ENCODE peak calls at places on chromosomes 4 and X, in seven cellular contexts. One of them, this sample, is unnamed.

GRCh38 chr4:21765810-21766407 is 182.7 kb downstream of the KCNIP4 start:
- DNase-seq in substantia nigra: no peak
- DNase-seq in NCI-H345: peak
- DNase-seq in ELR: peak
- DNase-seq in testis: peak
- DNase-seq in GM12865: peak
- DNase-seq in stromal cell of bone marrow: no peak
- DNase-seq in this sample: peak

GRCh38 chrX:101676571-101676970 is 16.9 kb upstream of the ARMCX2 start:
- DNase-seq in substantia nigra: no peak
- DNase-seq in NCI-H345: no peak
- DNase-seq in ELR: no peak
- DNase-seq in testis: no peak
- DNase-seq in GM12865: peak
- DNase-seq in stromal cell of bone marrow: no peak
- DNase-seq in this sample: no peak

GRCh38 chrX:38937400-38937799 is 136.1 kb downstream of the MID1IP1 start:
- DNase-seq in substantia nigra: no peak
- DNase-seq in NCI-H345: no peak
- DNase-seq in ELR: no peak
- DNase-seq in testis: peak
- DNase-seq in GM12865: no peak
- DNase-seq in stromal cell of bone marrow: no peak
- DNase-seq in this sample: no peak

GRCh38 chrX:54891573-54891972 is 29.1 kb upstream of the TRO start:
- DNase-seq in substantia nigra: no peak
- DNase-seq in NCI-H345: peak
- DNase-seq in ELR: peak
- DNase-seq in testis: peak
- DNase-seq in GM12865: peak
- DNase-seq in stromal cell of bone marrow: peak
- DNase-seq in this sample: peak

GRCh38 chr4:181030961-181031360 is 1212.2 kb upstream of the TENM3 start:
- DNase-seq in substantia nigra: no peak
- DNase-seq in NCI-H345: no peak
- DNase-seq in ELR: peak
- DNase-seq in testis: no peak
- DNase-seq in GM12865: no peak
- DNase-seq in stromal cell of bone marrow: peak
- DNase-seq in this sample: peak

GRCh38 chr4:56468097-56468422 is 643 bp downstream of the SRP72 start:
- DNase-seq in substantia nigra: no peak
- DNase-seq in NCI-H345: peak
- DNase-seq in ELR: peak
- DNase-seq in testis: peak
- DNase-seq in GM12865: peak
- DNase-seq in stromal cell of bone marrow: no peak
- DNase-seq in this sample: peak

GRCh38 chr4:177320721-177321120 is 11.0 kb downstream of the NEIL3 start:
- DNase-seq in substantia nigra: no peak
- DNase-seq in NCI-H345: no peak
- DNase-seq in ELR: no peak
- DNase-seq in testis: no peak
- DNase-seq in GM12865: no peak
- DNase-seq in stromal cell of bone marrow: no peak
- DNase-seq in this sample: no peak

GRCh38 chr4:86184216-86184915 is 175.5 kb downstream of the MAPK10 start:
- DNase-seq in substantia nigra: no peak
- DNase-seq in NCI-H345: no peak
- DNase-seq in ELR: no peak
- DNase-seq in testis: no peak
- DNase-seq in GM12865: no peak
- DNase-seq in stromal cell of bone marrow: peak
- DNase-seq in this sample: no peak

GRCh38 chr4:126427781-126428360 is 1113.1 kb downstream of the FAT4 start:
- DNase-seq in substantia nigra: no peak
- DNase-seq in NCI-H345: no peak
- DNase-seq in ELR: no peak
- DNase-seq in testis: no peak
- DNase-seq in GM12865: no peak
- DNase-seq in stromal cell of bone marrow: no peak
- DNase-seq in this sample: no peak

GRCh38 chrX:155535866-155536265 is 76.9 kb downstream of the TMLHE start:
- DNase-seq in substantia nigra: no peak
- DNase-seq in NCI-H345: no peak
- DNase-seq in ELR: peak
- DNase-seq in testis: no peak
- DNase-seq in GM12865: no peak
- DNase-seq in stromal cell of bone marrow: no peak
- DNase-seq in this sample: peak

GRCh38 chr4:122861544-122861943 is 34.9 kb downstream of the FGF2 start:
- DNase-seq in substantia nigra: no peak
- DNase-seq in NCI-H345: no peak
- DNase-seq in ELR: no peak
- DNase-seq in testis: no peak
- DNase-seq in GM12865: no peak
- DNase-seq in stromal cell of bone marrow: no peak
- DNase-seq in this sample: no peak

GRCh38 chrX:1464282-1465131 is 11.8 kb upstream of the ASMTL start:
- DNase-seq in substantia nigra: no peak
- DNase-seq in NCI-H345: no peak
- DNase-seq in ELR: no peak
- DNase-seq in testis: peak
- DNase-seq in GM12865: no peak
- DNase-seq in stromal cell of bone marrow: no peak
- DNase-seq in this sample: no peak

GRCh38 chr4:157185363-157185762 is 35.2 kb upstream of the GRIA2 start:
- DNase-seq in substantia nigra: no peak
- DNase-seq in NCI-H345: no peak
- DNase-seq in ELR: no peak
- DNase-seq in testis: no peak
- DNase-seq in GM12865: no peak
- DNase-seq in stromal cell of bone marrow: no peak
- DNase-seq in this sample: no peak

GRCh38 chrX:152861116-152861515 is 30.3 kb downstream of the NSDHL start:
- DNase-seq in substantia nigra: no peak
- DNase-seq in NCI-H345: no peak
- DNase-seq in ELR: no peak
- DNase-seq in testis: no peak
- DNase-seq in GM12865: no peak
- DNase-seq in stromal cell of bone marrow: no peak
- DNase-seq in this sample: no peak

GRCh38 chrX:51891821-51892551 is 1.4 kb upstream of the MAGED1 start:
- DNase-seq in substantia nigra: no peak
- DNase-seq in NCI-H345: peak
- DNase-seq in ELR: peak
- DNase-seq in testis: peak
- DNase-seq in GM12865: peak
- DNase-seq in stromal cell of bone marrow: peak
- DNase-seq in this sample: no peak

GRCh38 chr4:151486166-151486565 is 77.2 kb downstream of the FHIP1A start:
- DNase-seq in substantia nigra: no peak
- DNase-seq in NCI-H345: no peak
- DNase-seq in ELR: peak
- DNase-seq in testis: no peak
- DNase-seq in GM12865: no peak
- DNase-seq in stromal cell of bone marrow: peak
- DNase-seq in this sample: peak

GRCh38 chr4:2262944-2263250 is 988 bp upstream of the MXD4 start:
- DNase-seq in substantia nigra: no peak
- DNase-seq in NCI-H345: no peak
- DNase-seq in ELR: no peak
- DNase-seq in testis: no peak
- DNase-seq in GM12865: no peak
- DNase-seq in stromal cell of bone marrow: no peak
- DNase-seq in this sample: no peak

GRCh38 chrX:16695079-16695676 is 17.3 kb downstream of the CTPS2 start:
- DNase-seq in substantia nigra: peak
- DNase-seq in NCI-H345: peak
- DNase-seq in ELR: peak
- DNase-seq in testis: peak
- DNase-seq in GM12865: peak
- DNase-seq in stromal cell of bone marrow: no peak
- DNase-seq in this sample: peak

GRCh38 chrX:72201836-72202536 is 20.4 kb downstream of the PIN4 start:
- DNase-seq in substantia nigra: no peak
- DNase-seq in NCI-H345: no peak
- DNase-seq in ELR: peak
- DNase-seq in testis: no peak
- DNase-seq in GM12865: no peak
- DNase-seq in stromal cell of bone marrow: peak
- DNase-seq in this sample: peak

GRCh38 chr4:17781072-17781830 is at the start of gene FAM184B:
- DNase-seq in substantia nigra: no peak
- DNase-seq in NCI-H345: peak
- DNase-seq in ELR: peak
- DNase-seq in testis: no peak
- DNase-seq in GM12865: no peak
- DNase-seq in stromal cell of bone marrow: no peak
- DNase-seq in this sample: no peak